ENCODE peak calls at places on chromosomes 11 and 22, in nine cellular contexts. Q, F, C, K, A, B, G, N and D are unnamed samples.
A peak's percentile ranks its signal among the peaks of the same experiment; 100 is the strongest.

GRCh38 chr22:41696714-41697113 is 2.6 kb upstream of the MEI1 start:
- DNase-seq in F (no peak), G (no peak), N (no peak), A (peak; percentile 78), Q (no peak), C (no peak), K (no peak), B (no peak), D (no peak)

GRCh38 chr22:24141586-24141985 is 39.7 kb upstream of the SUSD2 start:
- DNase-seq in A (no peak), F (no peak), C (peak; percentile 41), N (peak; percentile 63), K (no peak), B (no peak), Q (no peak), G (no peak), D (no peak)

GRCh38 chr11:129737535-129738230 is 78.0 kb upstream of the TMEM45B start:
- DNase-seq in Q (no peak), N (no peak), A (no peak), F (no peak), G (no peak), B (no peak), K (no peak), C (no peak), D (no peak)

GRCh38 chr11:122981388-122982264 is at the start of gene BSX:
- DNase-seq in F (peak; percentile 77), K (peak; percentile 95), Q (peak; percentile 74), C (peak; percentile 60), G (peak; percentile 58), B (no peak), A (no peak), N (peak; percentile 17), D (peak; percentile 98)

GRCh38 chr11:57515332-57516060 is at the start of gene SLC43A1:
- DNase-seq in G (peak; percentile 71), B (peak; percentile 67), N (peak; percentile 59), A (peak; percentile 85), F (peak; percentile 68), K (peak; percentile 59), Q (peak; percentile 72), C (peak; percentile 13), D (peak; percentile 72)

GRCh38 chr22:40331706-40332105 is 14.6 kb upstream of the ADSL start:
- DNase-seq in B (no peak), C (no peak), K (no peak), N (no peak), A (no peak), F (no peak), Q (no peak), G (no peak), D (peak; percentile 62)

GRCh38 chr22:49502126-49502826 is 325.4 kb downstream of the BRD1 start:
- DNase-seq in A (no peak), K (no peak), F (peak; percentile 50), N (no peak), Q (no peak), C (no peak), B (peak; percentile 41), G (no peak), D (peak; percentile 39)

GRCh38 chr22:36913431-36914382 is at the start of gene CSF2RB:
- DNase-seq in N (no peak), F (no peak), G (peak; percentile 43), K (no peak), A (peak; percentile 91), B (peak; percentile 83), Q (peak; percentile 32), C (no peak), D (peak; percentile 44)

GRCh38 chr22:25208328-25208727 is 8.7 kb downstream of the CRYBB3 start:
- DNase-seq in K (no peak), F (no peak), A (no peak), Q (no peak), G (no peak), B (no peak), C (no peak), N (no peak), D (no peak)

GRCh38 chr11:34916810-34917780 is 677 bp downstream of the PDHX start:
- DNase-seq in A (no peak), F (no peak), B (no peak), N (peak; percentile 30), Q (peak; percentile 37), C (no peak), G (no peak), K (no peak), D (no peak)

GRCh38 chr22:20547029-20547428 is 39.6 kb downstream of the MED15 start:
- DNase-seq in C (no peak), K (no peak), B (no peak), F (no peak), G (no peak), N (no peak), Q (no peak), A (no peak), D (no peak)
- H3K4me1 ChIP-seq in C (peaks cover 72% of the 10 kb centered on the region), K (peaks cover 31% of the 10 kb centered on the region), B (peaks cover 32% of the 10 kb centered on the region), F (peaks cover 28% of the 10 kb centered on the region), G (peaks cover 63% of the 10 kb centered on the region), N (peaks cover 38% of the 10 kb centered on the region), Q (peaks cover 26% of the 10 kb centered on the region), A (peaks cover 54% of the 10 kb centered on the region), D (no peaks in the 10 kb centered on the region)

GRCh38 chr11:69167130-69167915 is 11.6 kb downstream of the SMIM38 start:
- DNase-seq in C (no peak), A (no peak), K (no peak), N (no peak), G (no peak), B (no peak), Q (no peak), F (no peak), D (peak; percentile 53)
- H3K4me1 ChIP-seq in C (no peaks in the 10 kb centered on the region), A (peaks cover 15% of the 10 kb centered on the region), K (no peaks in the 10 kb centered on the region), N (peaks cover 14% of the 10 kb centered on the region), G (peaks cover 16% of the 10 kb centered on the region), B (peaks cover 10% of the 10 kb centered on the region), Q (peaks cover 5% of the 10 kb centered on the region), F (peaks cover 4% of the 10 kb centered on the region), D (no peaks in the 10 kb centered on the region)

GRCh38 chr22:27919943-27920755 is 1.1 kb upstream of the PITPNB start:
- DNase-seq in Q (peak; percentile 81), B (peak; percentile 50), C (no peak), G (no peak), N (peak; percentile 72), K (peak; percentile 84), A (no peak), F (peak; percentile 57), D (peak; percentile 79)

GRCh38 chr22:27918351-27919221 is 470 bp downstream of the PITPNB start:
- DNase-seq in N (peak; percentile 45), C (peak; percentile 41), A (no peak), F (peak; percentile 77), Q (peak; percentile 59), K (peak; percentile 80), G (peak; percentile 46), B (peak; percentile 62), D (peak; percentile 83)

GRCh38 chr22:27925331-27925730 is 6.3 kb upstream of the PITPNB start:
- DNase-seq in K (no peak), G (no peak), F (no peak), Q (no peak), N (no peak), B (no peak), A (no peak), C (no peak), D (no peak)

DNA sequence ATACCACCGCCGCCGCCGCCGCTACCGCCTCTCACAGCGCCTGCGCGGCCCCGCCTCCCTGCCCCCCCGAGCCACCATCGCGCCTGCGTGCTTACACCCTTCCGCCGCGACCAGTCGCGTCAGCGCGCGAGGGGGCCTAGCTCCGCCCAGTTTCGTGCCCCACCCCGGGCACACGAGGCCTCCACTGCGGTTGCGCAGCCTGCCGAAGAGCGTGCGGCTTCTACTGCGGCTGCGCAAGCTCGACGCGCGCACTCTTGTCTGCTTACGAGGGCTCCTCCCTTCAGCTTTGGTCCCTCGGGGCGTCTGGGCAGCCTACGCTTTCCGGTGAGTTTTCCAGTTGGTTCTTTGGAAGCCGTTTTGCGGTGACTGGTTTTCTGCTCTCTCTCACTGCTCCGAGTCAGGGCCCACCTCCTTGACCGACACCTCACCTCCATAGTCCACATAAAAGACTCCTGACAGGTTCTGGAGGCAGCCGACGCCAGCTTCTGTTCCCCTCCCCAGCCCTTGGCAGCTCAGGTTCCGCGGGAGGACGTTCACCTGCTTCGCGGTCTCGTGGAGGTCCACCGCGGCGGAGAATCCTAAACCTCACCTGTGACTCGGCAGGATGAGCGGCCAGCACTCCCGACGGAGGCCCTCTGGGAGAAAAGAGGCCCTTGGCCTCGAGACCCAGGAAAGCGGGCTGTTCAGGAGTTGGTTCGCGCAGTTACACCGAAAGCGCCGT is at the start of gene PITPNB:
- DNase-seq in G (peak; percentile 97), C (peak; percentile 99), F (peak; percentile 100), N (peak; percentile 97), Q (peak; percentile 99), B (peak; percentile 99), K (peak; percentile 100), A (peak; percentile 100), D (peak; percentile 99)
- H3K4me1 ChIP-seq in G (peaks cover 65% of the 10 kb centered on the region), C (peaks cover 25% of the 10 kb centered on the region), F (peaks cover 32% of the 10 kb centered on the region), N (peaks cover 5% of the 10 kb centered on the region), Q (peaks cover 42% of the 10 kb centered on the region), B (peaks cover 40% of the 10 kb centered on the region), K (peaks cover 26% of the 10 kb centered on the region), A (peaks cover 57% of the 10 kb centered on the region), D (peaks cover 4% of the 10 kb centered on the region)

DNA sequence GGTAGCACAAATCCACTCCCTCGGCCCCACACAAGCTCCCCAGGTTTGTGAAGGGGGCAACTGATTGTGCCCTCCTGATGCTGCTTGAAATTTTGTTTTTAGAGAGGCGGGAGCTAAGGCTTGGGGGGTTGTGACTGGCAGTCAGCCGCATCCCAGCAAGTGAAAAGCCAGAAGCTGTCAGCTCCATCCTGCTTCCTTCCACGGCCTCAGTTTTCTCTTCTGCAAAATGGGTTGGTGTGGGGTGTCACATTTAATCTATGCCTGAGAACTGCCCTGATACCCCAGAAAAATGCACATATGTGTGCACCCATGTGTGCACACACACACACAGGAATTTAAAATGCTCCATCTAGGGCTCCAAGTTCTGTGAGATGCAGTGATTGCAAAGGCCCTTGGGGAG is 358.6 kb downstream of the TENM4 start:
- DNase-seq in C (no peak), F (no peak), B (no peak), N (no peak), Q (no peak), A (no peak), G (no peak), K (no peak), D (no peak)
- H3K4me1 ChIP-seq in C (no peaks in the 10 kb centered on the region), F (peaks cover 22% of the 10 kb centered on the region), B (peaks cover 5% of the 10 kb centered on the region), N (peaks cover 15% of the 10 kb centered on the region), Q (peaks cover 20% of the 10 kb centered on the region), A (no peaks in the 10 kb centered on the region), G (peaks cover 4% of the 10 kb centered on the region), K (peaks cover 43% of the 10 kb centered on the region), D (peaks cover 25% of the 10 kb centered on the region)

GRCh38 chr11:58770627-58771457 is 39.1 kb upstream of the GLYAT start:
- DNase-seq in A (no peak), C (no peak), G (no peak), F (no peak), K (no peak), N (peak; percentile 13), Q (no peak), B (no peak), D (no peak)
- H3K4me1 ChIP-seq in A (no peaks in the 10 kb centered on the region), C (no peaks in the 10 kb centered on the region), G (no peaks in the 10 kb centered on the region), F (no peaks in the 10 kb centered on the region), K (no peaks in the 10 kb centered on the region), N (no peaks in the 10 kb centered on the region), Q (no peaks in the 10 kb centered on the region), B (no peaks in the 10 kb centered on the region), D (no peaks in the 10 kb centered on the region)

GRCh38 chr22:44680481-44680894 is 21.5 kb upstream of the PRR5 start:
- DNase-seq in G (no peak), B (no peak), N (no peak), C (no peak), F (no peak), Q (no peak), A (no peak), K (no peak), D (no peak)
- H3K4me1 ChIP-seq in G (peaks cover 21% of the 10 kb centered on the region), B (peaks cover 32% of the 10 kb centered on the region), N (peaks cover 18% of the 10 kb centered on the region), C (peaks cover 61% of the 10 kb centered on the region), F (peaks cover 21% of the 10 kb centered on the region), Q (peaks cover 7% of the 10 kb centered on the region), A (peaks cover 49% of the 10 kb centered on the region), K (peaks cover 3% of the 10 kb centered on the region), D (peaks cover 3% of the 10 kb centered on the region)